ENCODE peak calls at places on chromosome 21, in four cellular contexts. Y is fibroblast of lung, B is colonic mucosa, M is neural progenitor cell. V is an unnamed sample.

GRCh38 chr21:45541221-45542039 is 810 bp downstream of the SLC19A1 start:
- DNase-seq in M (no peak), Y (peak), B (peak), V (peak)

GRCh38 chr21:39444406-39445145 is 1.0 kb downstream of the LCA5L start:
- DNase-seq in B (no peak), Y (peak), M (peak), V (peak)

GRCh38 chr21:45468051-45468970 is 63.3 kb downstream of the COL18A1 start:
- DNase-seq in B (no peak), M (no peak), Y (no peak), V (no peak)

GRCh38 chr21:26887241-26887640 is 42.0 kb upstream of the ADAMTS1 start:
- DNase-seq in M (no peak), Y (peak), B (no peak), V (no peak)

GRCh38 chr21:46048926-46049889 is 48.7 kb upstream of the COL6A2 start:
- DNase-seq in M (no peak), B (peak), Y (peak), V (peak)

GRCh38 chr21:38913120-38913975 is 107.6 kb downstream of the ETS2 start:
- DNase-seq in M (peak), B (peak), Y (peak), V (peak)

GRCh38 chr21:46179708-46180078 is 4.6 kb downstream of the SPATC1L start:
- DNase-seq in Y (no peak), M (no peak), B (no peak), V (no peak)

GRCh38 chr21:45365608-45366241 is 39.2 kb upstream of the COL18A1 start:
- DNase-seq in M (peak), B (no peak), Y (peak), V (no peak)

GRCh38 chr21:18026359-18026758 is 207.2 kb upstream of the C21orf91 start:
- DNase-seq in M (no peak), B (no peak), Y (no peak), V (no peak)

GRCh38 chr21:45388611-45389296 is 16.2 kb upstream of the COL18A1 start:
- DNase-seq in B (no peak), Y (no peak), M (no peak), V (no peak)

GRCh38 chr21:41364308-41364707 is 2.5 kb downstream of the MX2 start:
- DNase-seq in M (no peak), Y (no peak), B (no peak), V (no peak)

GRCh38 chr21:39057121-39057520 is 126.1 kb downstream of the PSMG1 start:
- DNase-seq in M (no peak), Y (no peak), B (no peak), V (no peak)

GRCh38 chr21:45441431-45442255 is 36.7 kb downstream of the COL18A1 start:
- DNase-seq in Y (no peak), B (no peak), M (no peak), V (no peak)

GRCh38 chr21:29209696-29210095 is 79.3 kb downstream of the MAP3K7CL start:
- DNase-seq in B (no peak), Y (no peak), M (no peak), V (no peak)

GRCh38 chr21:17925900-17926299 is 106.7 kb upstream of the C21orf91 start:
- DNase-seq in Y (peak), M (peak), B (no peak), V (no peak)

GRCh38 chr21:25496825-25497482 is 110.3 kb downstream of the MRPL39 start:
- DNase-seq in Y (peak), B (no peak), M (no peak), V (no peak)

GRCh38 chr21:35575280-35575915 is 484.9 kb downstream of the SETD4 start:
- DNase-seq in M (no peak), B (no peak), Y (peak), V (no peak)

GRCh38 chr21:20030390-20030789 is 967.8 kb upstream of the NCAM2 start:
- DNase-seq in B (no peak), M (no peak), Y (no peak), V (no peak)

GRCh38 chr21:39055167-39055767 is 128.0 kb downstream of the PSMG1 start:
- DNase-seq in B (no peak), Y (no peak), M (no peak), V (no peak)

GRCh38 chr21:45499970-45500575 is 42.2 kb downstream of the SLC19A1 start:
- DNase-seq in Y (no peak), M (no peak), B (no peak), V (no peak)

GRCh38 chr21:17613242-17613676 is 558 bp upstream of the BTG3 start:
- DNase-seq in Y (peak), M (no peak), B (peak), V (no peak)

GRCh38 chr21:36708512-36709029 is 9.7 kb downstream of the SIM2 start:
- DNase-seq in Y (no peak), M (peak), B (no peak), V (no peak)
- H3K27ac ChIP-seq in Y (no peak), M (no peak), B (no peak), V (peak)

GRCh38 chr21:36929622-36930021 is 36.8 kb downstream of the HLCS start:
- DNase-seq in B (no peak), Y (no peak), M (peak), V (peak)
- TF ChIP-seq CTCF in B (no peak), Y (peak), M (peak), V (peak)

DNA sequence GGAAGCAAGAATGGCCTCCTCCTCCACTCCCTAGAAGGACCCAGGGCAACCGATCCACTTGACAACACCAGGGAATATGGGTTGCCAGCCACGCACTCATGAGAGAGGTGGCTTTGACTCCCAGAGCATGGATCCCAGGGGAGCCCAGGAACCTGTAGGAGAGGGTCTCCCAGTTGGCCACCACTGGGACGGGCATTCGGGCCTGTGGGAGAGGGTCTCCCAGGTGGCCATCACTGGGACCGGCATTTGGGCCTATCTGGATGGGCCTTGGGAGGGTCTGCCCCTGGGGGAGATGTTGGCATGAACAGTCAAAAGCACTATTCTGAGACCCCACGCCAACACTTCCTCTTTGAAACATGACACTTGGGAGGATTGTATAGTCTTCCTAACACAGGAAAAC is 565 bp downstream of the TFF1 start:
- DNase-seq in M (no peak), Y (no peak), B (no peak), V (no peak)
- H3K27ac ChIP-seq in M (no peak), Y (no peak), B (no peak), V (no peak)

DNA sequence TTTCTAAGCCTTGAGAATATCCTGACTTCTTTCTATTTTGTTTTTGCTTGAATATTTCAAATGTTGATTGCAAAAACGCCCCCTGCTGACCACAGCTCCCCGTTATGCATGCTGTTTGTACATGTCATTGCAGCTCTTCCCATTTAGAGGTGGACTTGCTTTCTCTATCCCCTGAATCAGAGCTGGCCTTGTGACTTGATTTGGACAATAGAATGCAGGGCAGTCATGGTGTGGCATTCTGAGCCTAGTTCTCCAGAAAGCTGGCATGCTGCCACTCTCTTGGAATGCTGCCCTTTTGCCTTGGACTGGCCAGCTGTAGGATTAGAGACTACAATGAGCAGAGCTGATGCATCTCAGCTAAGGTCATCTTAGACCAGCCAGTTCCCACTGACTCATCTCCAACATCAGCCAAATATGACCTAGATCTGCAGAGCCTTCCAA is 1561.5 kb downstream of the MRPL39 start:
- DNase-seq in M (peak), B (peak), Y (peak), V (peak)
- TF ChIP-seq CTCF in M (peak), B (no peak), Y (peak), V (no peak)

GRCh38 chr21:32476661-32477423 is 64.3 kb downstream of the EVA1C start:
- DNase-seq in B (no peak), M (no peak), Y (no peak), V (no peak)
- H3K27ac ChIP-seq in B (no peak), M (no peak), Y (no peak), V (peak)

GRCh38 chr21:37073417-37074194 is 552 bp downstream of the TTC3 start:
- DNase-seq in Y (peak), B (peak), M (peak), V (peak)
- TF ChIP-seq CTCF in Y (no peak), B (no peak), M (no peak), V (peak)

V was measured in RWPE1.